ENCODE peak calls at places on chromosome X, in six cellular contexts. H is suprapubic skin, S is OCI-LY7, G is right lobe of liver, Y is cardiac muscle cell, L is heart right ventricle. T is an unnamed sample. For H3K9me3, the result is how much of the 10 kb centered on the place peaks cover.

GRCh38 chrX:100447563-100448397 is 37.7 kb upstream of the PCDH19 start:
- DNase-seq in H (peak), L (peak), G (peak), S (peak), Y (peak), T (no peak)

GRCh38 chrX:2928127-2928582 is 984 bp downstream of the ARSD start:
- DNase-seq in H (peak), L (peak), G (peak), S (no peak), Y (peak), T (peak)

GRCh38 chrX:138763761-138764160 is 52.2 kb upstream of the FGF13 start:
- DNase-seq in H (no peak), S (no peak), G (no peak), Y (no peak), L (no peak), T (no peak)

GRCh38 chrX:82816572-82816971 is 691.5 kb upstream of the POU3F4 start:
- DNase-seq in Y (no peak), G (no peak), L (no peak), S (no peak), H (no peak), T (no peak)

GRCh38 chrX:39157796-39158195 is 356.5 kb downstream of the MID1IP1 start:
- DNase-seq in G (no peak), L (no peak), S (no peak), H (no peak), Y (no peak), T (no peak)

GRCh38 chrX:105552395-105552794 is 269.9 kb upstream of the NRK start:
- DNase-seq in S (no peak), G (no peak), Y (no peak), L (no peak), H (no peak), T (no peak)

GRCh38 chrX:65528705-65529340 is 5.8 kb downstream of the LAS1L start:
- DNase-seq in S (peak), Y (peak), G (no peak), L (peak), H (no peak), T (no peak)

GRCh38 chrX:53686151-53686885 is at the start of gene HUWE1:
- DNase-seq in H (peak), L (peak), Y (peak), S (peak), G (peak), T (peak)

GRCh38 chrX:73767017-73767416 is 204.0 kb downstream of the CHIC1 start:
- DNase-seq in Y (no peak), G (no peak), H (no peak), L (no peak), S (no peak), T (no peak)

GRCh38 chrX:39907964-39908616 is 189.7 kb downstream of the BCOR start:
- DNase-seq in S (no peak), H (no peak), G (peak), L (peak), Y (peak), T (peak)

GRCh38 chrX:22800360-22800759 is 199.4 kb upstream of the DDX53 start:
- DNase-seq in G (no peak), Y (no peak), L (peak), S (no peak), H (no peak), T (no peak)

GRCh38 chrX:57595381-57595811 is 3.6 kb downstream of the ZXDB start:
- DNase-seq in S (no peak), G (no peak), L (no peak), H (no peak), Y (no peak), T (no peak)

GRCh38 chrX:120485562-120486520 is 16.7 kb upstream of the LAMP2 start:
- DNase-seq in G (peak), H (peak), L (peak), S (peak), Y (peak), T (peak)

GRCh38 chrX:11209798-11210197 is 83.4 kb upstream of the AMELX start:
- DNase-seq in G (no peak), Y (no peak), L (no peak), H (no peak), S (no peak), T (no peak)

GRCh38 chrX:38513087-38513742 is 48.1 kb upstream of the TSPAN7 start:
- DNase-seq in Y (no peak), H (no peak), G (no peak), L (no peak), S (no peak), T (no peak)

GRCh38 chrX:136586386-136586785 is 54.4 kb downstream of the VGLL1 start:
- DNase-seq in G (no peak), H (no peak), L (no peak), Y (no peak), S (no peak), T (no peak)

GRCh38 chrX:133097031-133097430 is at the start of gene USP26:
- DNase-seq in L (no peak), G (no peak), Y (no peak), H (no peak), S (no peak), T (no peak)

GRCh38 chrX:131987252-131987651 is 35.9 kb upstream of the STK26 start:
- DNase-seq in Y (no peak), S (peak), L (no peak), H (no peak), G (no peak), T (no peak)

GRCh38 chrX:150935466-150935865 is 37.0 kb upstream of the CD99L2 start:
- DNase-seq in Y (no peak), G (no peak), L (no peak), H (no peak), S (no peak), T (no peak)

GRCh38 chrX:418927-419729 is 32.4 kb upstream of the PPP2R3B start:
- DNase-seq in S (no peak), G (no peak), Y (no peak), H (no peak), L (no peak), T (peak)

GRCh38 chrX:49177338-49177833 is 5.7 kb downstream of the PLP2 start:
- DNase-seq in L (no peak), Y (no peak), H (no peak), S (no peak), G (no peak), T (peak)

GRCh38 chrX:49177873-49178480 is 6.3 kb downstream of the PLP2 start:
- DNase-seq in H (peak), G (no peak), L (no peak), Y (no peak), S (no peak), T (no peak)

GRCh38 chrX:49176421-49177326 is 5.0 kb downstream of the PLP2 start:
- DNase-seq in G (no peak), L (no peak), H (peak), Y (no peak), S (no peak), T (peak)

GRCh38 chrX:49178537-49178936 is 6.8 kb downstream of the PLP2 start:
- DNase-seq in L (no peak), Y (no peak), H (peak), G (no peak), S (no peak), T (no peak)

GRCh38 chrX:49179358-49179757 is 6.8 kb downstream of the PRICKLE3 start:
- DNase-seq in G (no peak), L (no peak), H (peak), S (no peak), Y (no peak), T (no peak)
- H3K9me3 ChIP-seq in G (under half), L (under half), H (under half), S (under half), Y (under half), T (under half)

GRCh38 chrX:16666541-16666940 is 16.6 kb downstream of the S100G start:
- DNase-seq in H (no peak), Y (no peak), S (no peak), G (no peak), L (no peak), T (no peak)

GRCh38 chrX:16662402-16662801 is 12.4 kb downstream of the S100G start:
- DNase-seq in L (no peak), Y (no peak), H (no peak), S (no peak), G (no peak), T (no peak)

GRCh38 chrX:16664059-16664458 is 14.1 kb downstream of the S100G start:
- DNase-seq in G (no peak), H (no peak), L (no peak), S (no peak), Y (no peak), T (no peak)

GRCh38 chrX:16665089-16665488 is 15.1 kb downstream of the S100G start:
- DNase-seq in Y (no peak), H (no peak), L (no peak), G (no peak), S (no peak), T (no peak)

GRCh38 chrX:16664626-16665025 is 14.7 kb downstream of the S100G start:
- DNase-seq in H (no peak), Y (no peak), L (no peak), G (no peak), S (no peak), T (no peak)
- TF ChIP-seq CTCF in H (no peak), Y (no peak), L (peak), G (no peak), S (peak), T (no peak)

DNA sequence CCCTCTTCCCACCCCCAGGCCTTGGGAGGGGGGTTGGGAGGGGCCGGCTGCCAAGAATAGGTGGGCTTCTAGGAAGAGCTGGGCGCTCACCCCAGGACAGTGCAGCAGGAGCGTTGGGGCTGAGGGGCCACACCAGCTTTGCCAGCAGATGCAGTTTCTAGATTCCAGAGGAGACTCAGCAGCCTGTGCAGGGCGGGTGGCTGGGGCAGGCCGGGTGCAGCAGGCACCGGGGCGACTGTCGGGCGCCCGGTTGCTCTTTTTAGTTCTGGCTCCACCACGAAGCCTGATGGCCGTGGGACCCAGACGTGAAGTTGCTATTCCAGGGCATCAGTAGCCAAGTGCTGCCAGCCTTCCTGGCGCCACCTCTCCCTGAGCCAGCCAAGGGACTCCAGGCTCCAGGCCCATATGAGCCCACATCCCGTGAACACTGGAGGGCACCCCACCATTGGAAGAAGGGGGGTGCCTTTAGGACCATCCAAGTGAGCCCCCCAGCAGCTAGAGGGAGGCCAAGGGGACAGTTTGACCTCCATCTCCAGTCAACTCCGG is 5.8 kb downstream of the SSR4 start:
- DNase-seq in Y (no peak), G (no peak), L (peak), H (no peak), S (no peak), T (no peak)
- H3K27ac ChIP-seq in Y (no peak), G (no peak), L (peak), H (no peak), S (no peak), T (no peak)

GRCh38 chrX:155899366-155899765 is 18.2 kb downstream of the VAMP7 start:
- DNase-seq in L (no peak), H (no peak), S (no peak), G (no peak), Y (no peak), T (no peak)

GRCh38 chrX:155896512-155896911 is 15.4 kb downstream of the VAMP7 start:
- DNase-seq in G (no peak), Y (no peak), H (no peak), L (no peak), S (no peak), T (no peak)

GRCh38 chrX:155900765-155901164 is 19.6 kb downstream of the VAMP7 start:
- DNase-seq in H (no peak), Y (no peak), S (no peak), L (no peak), G (no peak), T (no peak)
- H3K9me3 ChIP-seq in H (under half), Y (under half), S (under half), L (under half), G (under half), T (under half)

T was measured in lower lobe of right lung.